ENCODE peak calls at places on chromosomes 1 and 21, in seven cellular contexts. One of them, this sample, is unnamed.

GRCh38 chr1:180672505-180672904 is 40.7 kb downstream of the XPR1 start:
- DNase-seq in RWPE2: no peak
- DNase-seq in body of pancreas: no peak
- DNase-seq in transverse colon: no peak
- DNase-seq in Panc1: no peak
- DNase-seq in heart right ventricle: no peak
- DNase-seq in ovary: no peak
- DNase-seq in this sample: no peak

GRCh38 chr1:6732942-6733341 is 31.3 kb upstream of the DNAJC11 start:
- DNase-seq in transverse colon: no peak
- DNase-seq in body of pancreas: no peak
- DNase-seq in ovary: no peak
- DNase-seq in Panc1: no peak
- DNase-seq in heart right ventricle: no peak
- DNase-seq in RWPE2: no peak
- DNase-seq in this sample: peak; percentile 10

GRCh38 chr1:170623171-170623570 is 40.8 kb upstream of the PRRX1 start:
- DNase-seq in body of pancreas: no peak
- DNase-seq in heart right ventricle: no peak
- DNase-seq in Panc1: peak; percentile 32
- DNase-seq in ovary: no peak
- DNase-seq in RWPE2: no peak
- DNase-seq in transverse colon: no peak
- DNase-seq in this sample: no peak

GRCh38 chr1:8763888-8764287 is 53.6 kb downstream of the RERE start:
- DNase-seq in transverse colon: no peak
- DNase-seq in Panc1: no peak
- DNase-seq in body of pancreas: peak; percentile 12
- DNase-seq in RWPE2: no peak
- DNase-seq in ovary: no peak
- DNase-seq in heart right ventricle: no peak
- DNase-seq in this sample: no peak

GRCh38 chr1:175252561-175252960 is 60.0 kb upstream of the KIAA0040 start:
- DNase-seq in transverse colon: no peak
- DNase-seq in body of pancreas: no peak
- DNase-seq in heart right ventricle: no peak
- DNase-seq in ovary: no peak
- DNase-seq in RWPE2: no peak
- DNase-seq in Panc1: no peak
- DNase-seq in this sample: no peak

GRCh38 chr1:93554883-93555872 is 107.3 kb downstream of the FNBP1L start:
- DNase-seq in RWPE2: no peak
- DNase-seq in body of pancreas: no peak
- DNase-seq in Panc1: no peak
- DNase-seq in ovary: no peak
- DNase-seq in transverse colon: no peak
- DNase-seq in heart right ventricle: no peak
- DNase-seq in this sample: no peak

GRCh38 chr1:230900984-230901383 is 32.7 kb upstream of the C1orf198 start:
- DNase-seq in body of pancreas: peak; percentile 25
- DNase-seq in transverse colon: no peak
- DNase-seq in Panc1: no peak
- DNase-seq in RWPE2: no peak
- DNase-seq in heart right ventricle: no peak
- DNase-seq in ovary: no peak
- DNase-seq in this sample: peak; percentile 72

GRCh38 chr1:66564250-66564649 is 30.3 kb downstream of the SGIP1 start:
- DNase-seq in body of pancreas: no peak
- DNase-seq in transverse colon: no peak
- DNase-seq in heart right ventricle: no peak
- DNase-seq in RWPE2: no peak
- DNase-seq in Panc1: peak; percentile 100
- DNase-seq in ovary: no peak
- DNase-seq in this sample: no peak

GRCh38 chr1:160177231-160177630 is 13.1 kb upstream of the CASQ1 start:
- DNase-seq in Panc1: no peak
- DNase-seq in heart right ventricle: no peak
- DNase-seq in RWPE2: no peak
- DNase-seq in transverse colon: no peak
- DNase-seq in ovary: no peak
- DNase-seq in body of pancreas: no peak
- DNase-seq in this sample: no peak

GRCh38 chr1:209692745-209693504 is 11.7 kb upstream of the HSD11B1 start:
- DNase-seq in body of pancreas: peak; percentile 76
- DNase-seq in ovary: peak; percentile 91
- DNase-seq in heart right ventricle: peak; percentile 60
- DNase-seq in RWPE2: no peak
- DNase-seq in transverse colon: peak; percentile 79
- DNase-seq in Panc1: peak; percentile 52
- DNase-seq in this sample: peak; percentile 68

GRCh38 chr1:61253059-61253735 is 170.8 kb downstream of the NFIA start:
- DNase-seq in Panc1: no peak
- DNase-seq in body of pancreas: peak; percentile 87
- DNase-seq in RWPE2: peak; percentile 71
- DNase-seq in ovary: peak; percentile 87
- DNase-seq in heart right ventricle: peak; percentile 44
- DNase-seq in transverse colon: peak; percentile 86
- DNase-seq in this sample: no peak

GRCh38 chr1:36161656-36162531 is 5.9 kb downstream of the MAP7D1 start:
- DNase-seq in ovary: no peak
- DNase-seq in Panc1: no peak
- DNase-seq in transverse colon: peak; percentile 51
- DNase-seq in heart right ventricle: no peak
- DNase-seq in body of pancreas: peak; percentile 48
- DNase-seq in RWPE2: peak; percentile 96
- DNase-seq in this sample: peak; percentile 83

GRCh38 chr21:40160911-40161310 is 293.7 kb downstream of the PCP4 start:
- DNase-seq in ovary: no peak
- DNase-seq in body of pancreas: no peak
- DNase-seq in Panc1: no peak
- DNase-seq in RWPE2: no peak
- DNase-seq in heart right ventricle: no peak
- DNase-seq in transverse colon: no peak
- DNase-seq in this sample: no peak

GRCh38 chr1:152220166-152221163 is 3.5 kb downstream of the HRNR start:
- DNase-seq in transverse colon: no peak
- DNase-seq in RWPE2: peak; percentile 60
- DNase-seq in heart right ventricle: no peak
- DNase-seq in ovary: no peak
- DNase-seq in Panc1: no peak
- DNase-seq in body of pancreas: no peak
- DNase-seq in this sample: peak; percentile 55

GRCh38 chr1:114314098-114314497 is 160.4 kb upstream of the SYT6 start:
- DNase-seq in ovary: no peak
- DNase-seq in body of pancreas: no peak
- DNase-seq in heart right ventricle: no peak
- DNase-seq in Panc1: no peak
- DNase-seq in transverse colon: no peak
- DNase-seq in RWPE2: no peak
- DNase-seq in this sample: no peak

GRCh38 chr1:44828003-44828651 is 14.9 kb downstream of the PTCH2 start:
- DNase-seq in transverse colon: no peak
- DNase-seq in heart right ventricle: no peak
- DNase-seq in body of pancreas: no peak
- DNase-seq in ovary: peak; percentile 24
- DNase-seq in RWPE2: no peak
- DNase-seq in Panc1: no peak
- DNase-seq in this sample: peak; percentile 63

GRCh38 chr1:25099343-25099951 is 132.9 kb downstream of the SYF2 start:
- DNase-seq in body of pancreas: no peak
- DNase-seq in Panc1: no peak
- DNase-seq in ovary: no peak
- DNase-seq in RWPE2: no peak
- DNase-seq in transverse colon: peak; percentile 23
- DNase-seq in heart right ventricle: no peak
- DNase-seq in this sample: no peak

GRCh38 chr1:215543806-215544205 is 23.3 kb upstream of the KCTD3 start:
- DNase-seq in body of pancreas: no peak
- DNase-seq in heart right ventricle: no peak
- DNase-seq in RWPE2: no peak
- DNase-seq in transverse colon: no peak
- DNase-seq in Panc1: no peak
- DNase-seq in ovary: no peak
- DNase-seq in this sample: no peak

DNA sequence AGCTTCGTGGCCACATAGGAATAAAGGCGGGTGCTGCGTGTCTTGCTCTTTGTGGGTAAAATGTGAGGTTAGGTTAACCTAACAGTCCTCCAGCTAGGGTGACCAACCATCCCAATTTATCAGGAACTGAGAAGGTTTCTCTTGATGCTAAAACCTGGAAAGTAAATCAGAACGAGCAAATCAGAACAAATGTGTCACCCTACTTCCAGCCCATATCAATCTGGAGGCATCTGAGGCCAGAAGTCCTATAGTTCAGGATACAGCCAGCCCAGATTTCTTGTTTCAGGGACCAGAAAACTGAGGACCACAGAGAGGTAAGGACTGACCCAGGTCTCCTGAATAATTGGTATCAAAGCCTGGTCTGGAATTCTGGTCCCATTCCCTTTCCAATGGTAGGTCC is 3.1 kb upstream of the IFFO2 start:
- DNase-seq in Panc1: no peak
- DNase-seq in RWPE2: no peak
- DNase-seq in heart right ventricle: no peak
- DNase-seq in ovary: peak; percentile 1
- DNase-seq in transverse colon: no peak
- DNase-seq in body of pancreas: no peak
- DNase-seq in this sample: no peak
- H3K4me1 ChIP-seq in Panc1: peaks cover 8% of the 10 kb centered on the region
- H3K4me1 ChIP-seq in RWPE2: peaks cover under 1% of the 10 kb centered on the region
- H3K4me1 ChIP-seq in heart right ventricle: peaks cover 20% of the 10 kb centered on the region
- H3K4me1 ChIP-seq in ovary: peaks cover 9% of the 10 kb centered on the region
- H3K4me1 ChIP-seq in transverse colon: peaks cover 26% of the 10 kb centered on the region
- H3K4me1 ChIP-seq in body of pancreas: peaks cover 48% of the 10 kb centered on the region
- H3K4me1 ChIP-seq in this sample: peaks cover 20% of the 10 kb centered on the region

DNA sequence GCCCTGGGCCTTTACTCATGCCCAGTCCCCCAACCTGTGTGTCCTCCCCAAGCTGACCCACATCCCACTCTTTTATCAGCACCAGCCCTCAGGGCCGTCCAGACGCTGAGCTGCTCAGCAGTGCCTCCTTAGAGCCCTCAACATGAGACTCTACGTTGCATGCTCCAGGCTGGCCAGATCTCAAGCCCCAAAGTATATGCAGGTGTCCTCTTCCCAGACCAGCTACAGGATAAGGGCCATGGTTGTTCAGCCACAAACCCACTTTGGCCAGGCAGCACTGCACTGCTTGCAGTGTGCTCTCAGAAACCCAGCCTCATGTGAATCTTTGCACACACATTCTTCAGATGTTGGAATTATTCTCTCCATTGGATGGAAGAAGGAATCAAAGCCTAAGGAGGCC is 6.0 kb downstream of the CITED4 start:
- DNase-seq in ovary: no peak
- DNase-seq in transverse colon: no peak
- DNase-seq in Panc1: no peak
- DNase-seq in body of pancreas: peak; percentile 74
- DNase-seq in RWPE2: no peak
- DNase-seq in heart right ventricle: no peak
- DNase-seq in this sample: no peak
- H3K27ac ChIP-seq in ovary: no peak overlapping the region
- H3K27ac ChIP-seq in transverse colon: no peak overlapping the region
- H3K27ac ChIP-seq in Panc1: no peak overlapping the region
- H3K27ac ChIP-seq in body of pancreas: peak overlapping the region; percentile 9
- H3K27ac ChIP-seq in RWPE2: no peak overlapping the region
- H3K27ac ChIP-seq in heart right ventricle: no peak overlapping the region
- H3K27ac ChIP-seq in this sample: no peak overlapping the region

DNA sequence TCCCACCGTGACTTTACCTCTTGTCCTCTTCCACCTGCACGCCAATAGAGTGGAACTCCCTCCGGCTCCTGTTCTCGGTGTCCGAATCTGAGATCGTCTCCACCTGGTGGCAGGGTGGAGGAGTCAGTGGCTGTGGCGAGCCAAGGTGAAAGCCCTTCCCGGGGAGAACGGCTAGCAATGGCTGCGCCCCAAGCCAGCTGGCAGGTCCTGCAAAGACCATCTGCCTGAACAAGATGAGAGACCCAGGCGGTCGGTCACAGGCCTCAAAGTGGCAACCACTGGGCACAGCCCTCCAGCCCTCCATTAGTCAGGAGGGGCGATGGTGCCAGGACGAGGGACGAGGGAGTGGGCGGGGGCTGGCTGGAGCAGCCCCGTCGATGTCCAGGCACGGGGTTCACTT is 25.4 kb upstream of the SMIM12 start:
- DNase-seq in body of pancreas: peak; percentile 26
- DNase-seq in transverse colon: no peak
- DNase-seq in Panc1: no peak
- DNase-seq in RWPE2: no peak
- DNase-seq in heart right ventricle: no peak
- DNase-seq in ovary: no peak
- DNase-seq in this sample: no peak
- TF ChIP-seq CTCF in body of pancreas: peak; percentile 5
- TF ChIP-seq CTCF in transverse colon: no peak
- TF ChIP-seq CTCF in Panc1: peak; percentile 52
- TF ChIP-seq CTCF in RWPE2: no peak
- TF ChIP-seq CTCF in heart right ventricle: no peak
- TF ChIP-seq CTCF in ovary: no peak
- TF ChIP-seq CTCF in this sample: no peak

GRCh38 chr1:20324704-20325406 is 34.2 kb downstream of the VWA5B1 start:
- DNase-seq in body of pancreas: peak; percentile 39
- DNase-seq in RWPE2: no peak
- DNase-seq in transverse colon: no peak
- DNase-seq in Panc1: no peak
- DNase-seq in ovary: no peak
- DNase-seq in heart right ventricle: no peak
- DNase-seq in this sample: peak; percentile 13

GRCh38 chr1:20325407-20325737 is 34.7 kb downstream of the VWA5B1 start:
- DNase-seq in Panc1: no peak
- DNase-seq in transverse colon: no peak
- DNase-seq in body of pancreas: no peak
- DNase-seq in heart right ventricle: no peak
- DNase-seq in ovary: no peak
- DNase-seq in RWPE2: no peak
- DNase-seq in this sample: no peak

GRCh38 chr1:20323613-20323920 is 32.9 kb downstream of the VWA5B1 start:
- DNase-seq in transverse colon: no peak
- DNase-seq in body of pancreas: no peak
- DNase-seq in Panc1: no peak
- DNase-seq in heart right ventricle: no peak
- DNase-seq in ovary: no peak
- DNase-seq in RWPE2: no peak
- DNase-seq in this sample: no peak

GRCh38 chr1:20327467-20327866 is 36.8 kb downstream of the VWA5B1 start:
- DNase-seq in heart right ventricle: no peak
- DNase-seq in RWPE2: no peak
- DNase-seq in body of pancreas: no peak
- DNase-seq in Panc1: no peak
- DNase-seq in ovary: no peak
- DNase-seq in transverse colon: no peak
- DNase-seq in this sample: peak; percentile 11

DNA sequence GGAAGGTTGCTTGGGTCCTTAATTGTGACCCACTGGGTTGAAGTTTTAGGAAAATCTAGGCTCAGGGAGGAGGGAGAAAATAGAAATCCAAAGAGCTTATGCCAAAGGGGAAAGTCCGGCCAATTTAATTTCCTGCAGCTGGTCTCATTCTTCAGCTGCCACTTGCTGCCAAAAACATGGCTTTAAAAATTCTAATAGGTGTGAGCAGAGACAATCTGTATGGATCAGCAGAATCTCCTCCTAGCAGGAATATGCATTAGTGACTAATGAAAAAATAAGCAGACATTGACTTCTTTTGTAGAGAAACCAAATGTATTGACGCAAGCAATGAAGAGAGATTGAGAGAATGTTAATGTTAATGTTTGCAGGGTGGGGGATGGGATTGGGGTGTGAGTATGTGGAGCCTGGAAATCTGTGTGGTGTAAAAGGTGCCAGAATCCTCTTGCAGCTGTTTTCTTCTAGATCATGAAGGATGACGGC is 35.2 kb downstream of the VWA5B1 start:
- DNase-seq in heart right ventricle: no peak
- DNase-seq in Panc1: no peak
- DNase-seq in ovary: no peak
- DNase-seq in RWPE2: no peak
- DNase-seq in body of pancreas: no peak
- DNase-seq in transverse colon: no peak
- DNase-seq in this sample: peak; percentile 3
- H3K4me1 ChIP-seq in heart right ventricle: peaks cover 13% of the 10 kb centered on the region
- H3K4me1 ChIP-seq in Panc1: no peaks in the 10 kb centered on the region
- H3K4me1 ChIP-seq in ovary: peaks cover 8% of the 10 kb centered on the region
- H3K4me1 ChIP-seq in RWPE2: no peaks in the 10 kb centered on the region
- H3K4me1 ChIP-seq in body of pancreas: peaks cover 6% of the 10 kb centered on the region
- H3K4me1 ChIP-seq in transverse colon: peaks cover 9% of the 10 kb centered on the region
- H3K4me1 ChIP-seq in this sample: peaks cover 11% of the 10 kb centered on the region